ENCODE peak calls at places on chromosomes 2 and 18, in six cellular contexts. T is ascending aorta, E is psoas muscle, C is SK-N-SH, H is Karpas-422, B is right atrium auricular region. L is an unnamed sample.
A peak's percentile ranks its signal among the peaks of the same experiment; 100 is the strongest.

GRCh38 chr18:21110667-21111350 is 804 bp downstream of the ROCK1 start:
- DNase-seq in B (no peak), T (peak; percentile 73), H (peak; percentile 88), E (peak; percentile 30), C (peak; percentile 67), L (no peak)

GRCh38 chr2:219277703-219278654 is 1.2 kb upstream of the DNAJB2 start:
- DNase-seq in T (peak; percentile 90), B (peak; percentile 87), C (peak; percentile 81), E (peak; percentile 75), H (peak; percentile 89), L (peak; percentile 77)

GRCh38 chr2:205902041-205902898 is 183.7 kb downstream of the INO80D start:
- DNase-seq in T (no peak), C (peak; percentile 71), B (no peak), H (no peak), E (no peak), L (peak; percentile 84)

GRCh38 chr2:205617905-205618304 is 64.4 kb upstream of the NRP2 start:
- DNase-seq in T (no peak), E (no peak), C (no peak), B (no peak), H (no peak), L (no peak)

GRCh38 chr2:71512386-71512785 is 59.0 kb downstream of the DYSF start:
- DNase-seq in H (no peak), C (no peak), E (no peak), B (no peak), T (no peak), L (no peak)

GRCh38 chr2:217573565-217573964 is 429.2 kb downstream of the TNS1 start:
- DNase-seq in T (no peak), C (no peak), B (no peak), E (no peak), H (no peak), L (peak; percentile 79)

GRCh38 chr2:74267068-74267467 is 68.7 kb downstream of the MTHFD2 start:
- DNase-seq in H (peak; percentile 86), T (no peak), E (no peak), C (no peak), B (no peak), L (peak; percentile 14)

GRCh38 chr2:190180313-190181065 is 118.0 kb upstream of the MSTN start:
- DNase-seq in E (peak; percentile 71), C (peak; percentile 88), B (peak; percentile 67), H (peak; percentile 88), T (peak; percentile 71), L (peak; percentile 74)

GRCh38 chr18:79597176-79598045 is 82.2 kb upstream of the CTDP1 start:
- DNase-seq in T (no peak), C (no peak), H (no peak), B (no peak), E (no peak), L (peak; percentile 0)

GRCh38 chr2:216013080-216013909 is at the start of gene MREG:
- DNase-seq in B (peak; percentile 69), C (peak; percentile 98), T (peak; percentile 80), H (peak; percentile 79), E (peak; percentile 64), L (peak; percentile 93)

GRCh38 chr2:30645081-30645744 is 162.0 kb downstream of the CAPN13 start:
- DNase-seq in C (no peak), B (no peak), H (no peak), E (peak; percentile 65), T (no peak), L (no peak)

GRCh38 chr2:23637011-23637778 is 252.2 kb downstream of the KLHL29 start:
- DNase-seq in H (no peak), B (no peak), T (no peak), C (peak; percentile 94), E (no peak), L (peak; percentile 90)

GRCh38 chr18:46706968-46707367 is 49.9 kb downstream of the ST8SIA5 start:
- DNase-seq in T (no peak), E (no peak), B (no peak), C (no peak), H (no peak), L (no peak)

GRCh38 chr2:81304154-81304830 is 999.7 kb upstream of the LRRTM1 start:
- DNase-seq in E (no peak), C (no peak), T (no peak), H (no peak), B (no peak), L (no peak)

GRCh38 chr2:96146881-96147592 is 1.8 kb upstream of the DUSP2 start:
- DNase-seq in C (peak; percentile 85), E (no peak), H (no peak), B (no peak), T (peak; percentile 77), L (peak; percentile 53)

GRCh38 chr2:28163028-28163427 is 229.6 kb upstream of the FOSL2 start:
- DNase-seq in C (no peak), E (peak; percentile 28), T (no peak), H (no peak), B (no peak), L (no peak)

GRCh38 chr18:49162226-49162848 is 211.6 kb upstream of the SMAD7 start:
- DNase-seq in E (no peak), T (no peak), B (no peak), H (no peak), C (no peak), L (no peak)

GRCh38 chr2:151264157-151264835 is 2.6 kb upstream of the RBM43 start:
- DNase-seq in C (no peak), T (no peak), E (no peak), H (no peak), B (no peak), L (no peak)

GRCh38 chr2:158745866-158746382 is 49.2 kb upstream of the DAPL1 start:
- DNase-seq in B (no peak), H (no peak), T (no peak), E (no peak), C (no peak), L (no peak)

GRCh38 chr2:84939426-84940087 is 31.4 kb upstream of the KCMF1 start:
- DNase-seq in B (no peak), T (peak; percentile 58), C (no peak), H (peak; percentile 74), E (no peak), L (no peak)

GRCh38 chr2:38467768-38468463 is 90.8 kb upstream of the ATL2 start:
- DNase-seq in B (no peak), H (no peak), C (no peak), E (no peak), T (no peak), L (no peak)

GRCh38 chr2:53095227-53095626 is 672.4 kb upstream of the CHAC2 start:
- DNase-seq in C (no peak), B (no peak), T (no peak), H (no peak), E (no peak), L (no peak)

GRCh38 chr2:45119038-45119437 is 109.8 kb upstream of the SIX2 start:
- DNase-seq in H (no peak), E (no peak), C (no peak), B (peak; percentile 16), T (no peak), L (no peak)

GRCh38 chr18:62632788-62633455 is 82.4 kb upstream of the PHLPP1 start:
- DNase-seq in E (no peak), C (no peak), T (no peak), H (no peak), B (no peak), L (no peak)

GRCh38 chr2:44672431-44672830 is 269.1 kb upstream of the SIX3 start:
- DNase-seq in C (no peak), E (no peak), H (no peak), B (no peak), T (no peak), L (no peak)

GRCh38 chr2:231464576-231465540 is 574 bp upstream of the NCL start:
- DNase-seq in T (peak; percentile 99), B (peak; percentile 99), E (peak; percentile 99), C (peak; percentile 98), H (peak; percentile 98), L (peak; percentile 99)

GRCh38 chr18:73797419-73797818 is 350.2 kb downstream of the FBXO15 start:
- DNase-seq in E (no peak), T (no peak), C (no peak), B (no peak), H (no peak), L (no peak)

GRCh38 chr2:239968717-239969116 is 56.4 kb downstream of the NDUFA10 start:
- DNase-seq in T (no peak), E (no peak), H (no peak), B (no peak), C (no peak), L (no peak)
- H3K36me3 ChIP-seq in T (peaks cover 56% of the 10 kb centered on the region), E (peaks cover 13% of the 10 kb centered on the region), H (peaks cover 49% of the 10 kb centered on the region), B (peaks cover 60% of the 10 kb centered on the region), C (peaks cover 72% of the 10 kb centered on the region), L (peaks cover 75% of the 10 kb centered on the region)

DNA sequence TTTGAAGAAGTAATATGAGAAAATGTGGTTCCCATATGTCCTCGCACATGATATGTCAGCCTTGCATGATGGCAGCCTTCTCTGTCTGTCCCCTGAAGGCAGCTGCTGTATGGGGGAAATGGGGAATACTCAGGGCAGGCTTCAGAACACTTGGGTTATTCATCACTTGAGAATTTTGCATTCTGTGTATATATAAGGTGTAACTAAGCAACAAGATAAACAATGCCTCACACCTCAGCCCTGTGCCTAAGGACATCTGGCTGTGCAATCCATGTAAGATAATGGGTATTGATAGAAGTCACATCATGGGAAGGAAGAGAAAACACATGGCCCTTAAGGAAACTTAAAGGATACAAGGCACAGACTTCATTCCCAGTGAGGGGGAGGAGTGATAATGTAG is 52.4 kb downstream of the RAB27B start:
- DNase-seq in T (no peak), H (no peak), B (no peak), E (no peak), C (peak; percentile 11), L (no peak)
- H3K27me3 ChIP-seq in T (no peaks in the 10 kb centered on the region), H (no peaks in the 10 kb centered on the region), B (no peaks in the 10 kb centered on the region), E (no peaks in the 10 kb centered on the region), C (no peaks in the 10 kb centered on the region), L (no peaks in the 10 kb centered on the region)

GRCh38 chr2:65263257-65263656 is 35.6 kb downstream of the ACTR2 start:
- DNase-seq in C (no peak), E (no peak), B (no peak), H (no peak), T (no peak), L (no peak)
- H3K36me3 ChIP-seq in C (peaks cover 34% of the 10 kb centered on the region), E (peaks cover 3% of the 10 kb centered on the region), B (peaks cover 19% of the 10 kb centered on the region), H (peaks cover 69% of the 10 kb centered on the region), T (peaks cover 22% of the 10 kb centered on the region), L (no peaks in the 10 kb centered on the region)

GRCh38 chr2:234840336-234840735 is 111.5 kb upstream of the SH3BP4 start:
- DNase-seq in B (peak; percentile 62), T (no peak), H (no peak), C (no peak), E (peak; percentile 36), L (no peak)

GRCh38 chr2:234839285-234839684 is 112.5 kb upstream of the SH3BP4 start:
- DNase-seq in E (no peak), T (no peak), C (no peak), B (no peak), H (no peak), L (no peak)

GRCh38 chr2:234834228-234834923 is 117.4 kb upstream of the SH3BP4 start:
- DNase-seq in H (no peak), C (no peak), T (no peak), E (no peak), B (no peak), L (no peak)

GRCh38 chr2:234836251-234836650 is 115.6 kb upstream of the SH3BP4 start:
- DNase-seq in E (no peak), H (no peak), T (no peak), B (no peak), C (peak; percentile 48), L (peak; percentile 45)

DNA sequence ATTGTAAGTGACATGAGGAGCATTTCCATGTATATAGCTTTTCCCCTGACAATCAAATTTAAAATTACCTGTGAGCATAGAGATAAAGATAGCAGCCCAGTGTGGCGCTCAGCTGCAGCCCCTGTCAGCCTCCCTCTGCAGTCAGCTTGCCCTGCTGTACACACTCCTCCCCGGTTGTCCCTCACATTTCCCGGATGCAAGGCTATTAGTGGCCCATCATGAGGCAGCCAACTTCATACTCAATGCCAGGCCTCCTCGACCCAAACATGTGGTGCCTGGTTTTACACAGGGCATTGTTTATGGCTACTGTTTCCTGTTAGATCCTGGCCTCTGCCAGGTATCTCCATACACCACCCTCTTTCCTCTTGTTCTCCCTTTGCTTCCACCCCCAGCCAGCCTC is 116.1 kb upstream of the SH3BP4 start:
- DNase-seq in T (no peak), C (peak; percentile 44), E (no peak), B (no peak), H (no peak), L (peak; percentile 53)
- H3K27me3 ChIP-seq in T (no peaks in the 10 kb centered on the region), C (no peaks in the 10 kb centered on the region), E (no peaks in the 10 kb centered on the region), B (no peaks in the 10 kb centered on the region), H (no peaks in the 10 kb centered on the region), L (no peaks in the 10 kb centered on the region)